ENCODE peak calls at places on chromosome 4, in seven cellular contexts. Y, S, W, A, K, X and O are unnamed samples.

GRCh38 chr4:138981930-138982390 is 33.6 kb upstream of the NOCT start:
- DNase-seq in Y (peak), S (no peak), W (no peak), A (no peak), K (no peak), X (peak), O (no peak)

GRCh38 chr4:4554234-4554633 is 12.4 kb upstream of the STX18 start:
- DNase-seq in Y (no peak), S (no peak), W (no peak), A (no peak), K (no peak), X (no peak), O (no peak)

GRCh38 chr4:52037730-52038108 is 380 bp downstream of the SGCB start:
- DNase-seq in Y (peak), S (no peak), W (peak), A (no peak), K (no peak), X (peak), O (no peak)

GRCh38 chr4:88429401-88429800 is 27.5 kb upstream of the HERC5 start:
- DNase-seq in Y (no peak), S (no peak), W (no peak), A (no peak), K (no peak), X (no peak), O (no peak)

GRCh38 chr4:2116687-2117400 is 57.7 kb downstream of the NAT8L start:
- DNase-seq in Y (no peak), S (no peak), W (no peak), A (no peak), K (no peak), X (no peak), O (no peak)

GRCh38 chr4:86834901-86835300 is 14.3 kb downstream of the SLC10A6 start:
- DNase-seq in Y (no peak), S (no peak), W (no peak), A (no peak), K (no peak), X (no peak), O (no peak)

GRCh38 chr4:113146876-113147358 is 97.5 kb downstream of the ANK2 start:
- DNase-seq in Y (no peak), S (no peak), W (peak), A (peak), K (no peak), X (peak), O (no peak)

GRCh38 chr4:24395937-24396336 is 188.4 kb downstream of the DHX15 start:
- DNase-seq in Y (peak), S (no peak), W (no peak), A (no peak), K (no peak), X (no peak), O (no peak)

GRCh38 chr4:89303177-89303576 is 4.4 kb downstream of the GPRIN3 start:
- DNase-seq in Y (no peak), S (peak), W (no peak), A (no peak), K (peak), X (no peak), O (no peak)

GRCh38 chr4:184664445-184665210 is 15.1 kb downstream of the PRIMPOL start:
- DNase-seq in Y (peak), S (no peak), W (no peak), A (no peak), K (no peak), X (peak), O (no peak)

GRCh38 chr4:2390780-2391490 is 27.5 kb downstream of the ZFYVE28 start:
- DNase-seq in Y (no peak), S (no peak), W (no peak), A (no peak), K (no peak), X (no peak), O (no peak)